ENCODE peak calls at places on chromosomes 7 and 10, in six cellular contexts. S is adrenal gland, F is endodermal cell, G is right cardiac atrium, B is prostate gland, K is Peyer's patch. D is an unnamed sample.
A peak's percentile ranks its signal among the peaks of the same experiment; 100 is the strongest.

GRCh38 chr10:13862541-13863233 is 275.9 kb downstream of the PRPF18 start:
- DNase-seq in S (no peak), F (no peak), G (no peak), B (no peak), K (no peak), D (no peak)

GRCh38 chr7:128773604-128774003 is 2.0 kb downstream of the OPN1SW start:
- DNase-seq in S (no peak), F (no peak), G (no peak), B (no peak), K (no peak), D (no peak)

GRCh38 chr7:129150199-129150996 is 5.9 kb downstream of the TSPAN33 start:
- DNase-seq in S (no peak), F (peak; percentile 87), G (no peak), B (no peak), K (no peak), D (no peak)

GRCh38 chr10:74585231-74586087 is 240.9 kb upstream of the KAT6B start:
- DNase-seq in S (peak; percentile 62), F (no peak), G (no peak), B (peak; percentile 6), K (no peak), D (peak; percentile 31)

GRCh38 chr7:103644319-103644718 is 198.3 kb upstream of the SLC26A5 start:
- DNase-seq in S (no peak), F (no peak), G (no peak), B (no peak), K (no peak), D (no peak)

GRCh38 chr7:78019457-78020130 is 221.0 kb downstream of the PHTF2 start:
- DNase-seq in S (peak; percentile 96), F (peak; percentile 91), G (peak; percentile 96), B (peak; percentile 91), K (peak; percentile 91), D (peak; percentile 36)

GRCh38 chr10:79149662-79150443 is 81.1 kb downstream of the ZMIZ1 start:
- DNase-seq in S (peak; percentile 90), F (peak; percentile 82), G (peak; percentile 94), B (no peak), K (peak; percentile 79), D (peak; percentile 19)

GRCh38 chr7:99525713-99526440 is 21.4 kb downstream of the ZKSCAN5 start:
- DNase-seq in S (no peak), F (peak; percentile 61), G (no peak), B (no peak), K (no peak), D (no peak)

GRCh38 chr7:149500910-149501309 is 3.3 kb upstream of the ZNF746 start:
- DNase-seq in S (no peak), F (no peak), G (no peak), B (no peak), K (no peak), D (no peak)

GRCh38 chr7:151793531-151793935 is 83.4 kb downstream of the PRKAG2 start:
- DNase-seq in S (peak; percentile 58), F (no peak), G (peak; percentile 80), B (no peak), K (no peak), D (no peak)

GRCh38 chr7:77425151-77426051 is 9.3 kb upstream of the GSAP start:
- DNase-seq in S (no peak), F (peak; percentile 79), G (no peak), B (no peak), K (no peak), D (no peak)

GRCh38 chr10:78805176-78805575 is 263.6 kb upstream of the ZMIZ1 start:
- DNase-seq in S (peak; percentile 64), F (no peak), G (peak; percentile 77), B (peak; percentile 84), K (no peak), D (no peak)

GRCh38 chr7:142420554-142421362 is 162.9 kb upstream of the PRSS58 start:
- DNase-seq in S (no peak), F (peak; percentile 74), G (no peak), B (no peak), K (no peak), D (no peak)

GRCh38 chr7:93160410-93160809 is 12.2 kb upstream of the SAMD9L start:
- DNase-seq in S (no peak), F (no peak), G (no peak), B (no peak), K (no peak), D (no peak)

GRCh38 chr10:80485410-80486135 is 31.5 kb downstream of the TSPAN14 start:
- DNase-seq in S (peak; percentile 52), F (no peak), G (no peak), B (no peak), K (no peak), D (no peak)

GRCh38 chr10:12097791-12098190 is 29.0 kb downstream of the DHTKD1 start:
- DNase-seq in S (no peak), F (no peak), G (no peak), B (no peak), K (no peak), D (no peak)

GRCh38 chr7:90689256-90689655 is 93.1 kb downstream of the CDK14 start:
- DNase-seq in S (no peak), F (no peak), G (no peak), B (no peak), K (no peak), D (no peak)

GRCh38 chr10:133299738-133300137 is 8.9 kb downstream of the TUBGCP2 start:
- DNase-seq in S (no peak), F (no peak), G (no peak), B (no peak), K (no peak), D (no peak)

GRCh38 chr7:20359397-20359963 is 28.8 kb downstream of the ITGB8 start:
- DNase-seq in S (no peak), F (no peak), G (no peak), B (no peak), K (no peak), D (no peak)

GRCh38 chr10:86868353-86868752 is 89.1 kb downstream of the MMRN2 start:
- DNase-seq in S (peak; percentile 61), F (peak; percentile 94), G (peak; percentile 61), B (no peak), K (no peak), D (no peak)

GRCh38 chr10:130686680-130687300 is 550.6 kb downstream of the GLRX3 start:
- DNase-seq in S (peak; percentile 66), F (peak; percentile 79), G (no peak), B (no peak), K (no peak), D (no peak)
- H3K9me3 ChIP-seq in S (no peaks in the 10 kb centered on the region), F (no peaks in the 10 kb centered on the region), G (no peaks in the 10 kb centered on the region), B (no peaks in the 10 kb centered on the region), K (no peaks in the 10 kb centered on the region), D (no peaks in the 10 kb centered on the region)

GRCh38 chr10:70491614-70492013 is 13.0 kb downstream of the PALD1 start:
- DNase-seq in S (no peak), F (no peak), G (no peak), B (no peak), K (no peak), D (no peak)

GRCh38 chr10:70490142-70490541 is 11.6 kb downstream of the PALD1 start:
- DNase-seq in S (no peak), F (no peak), G (no peak), B (no peak), K (no peak), D (no peak)

GRCh38 chr10:70482982-70483760 is 4.6 kb downstream of the PALD1 start:
- DNase-seq in S (no peak), F (no peak), G (no peak), B (no peak), K (no peak), D (no peak)

GRCh38 chr10:70492786-70493659 is 14.5 kb downstream of the PALD1 start:
- DNase-seq in S (peak; percentile 68), F (no peak), G (no peak), B (no peak), K (no peak), D (no peak)

GRCh38 chr10:70487824-70488223 is 9.3 kb downstream of the PALD1 start:
- DNase-seq in S (no peak), F (no peak), G (no peak), B (no peak), K (no peak), D (no peak)
- H3K9me3 ChIP-seq in S (no peaks in the 10 kb centered on the region), F (no peaks in the 10 kb centered on the region), G (no peaks in the 10 kb centered on the region), B (no peaks in the 10 kb centered on the region), K (no peaks in the 10 kb centered on the region), D (no peaks in the 10 kb centered on the region)

GRCh38 chr7:135159359-135160087 is 11.0 kb downstream of the CYREN start:
- DNase-seq in S (no peak), F (no peak), G (no peak), B (no peak), K (no peak), D (no peak)
- H3K9me3 ChIP-seq in S (no peaks in the 10 kb centered on the region), F (peaks cover 46% of the 10 kb centered on the region), G (no peaks in the 10 kb centered on the region), B (no peaks in the 10 kb centered on the region), K (no peaks in the 10 kb centered on the region), D (peaks cover 32% of the 10 kb centered on the region)

GRCh38 chr7:157558516-157558874 is 221.7 kb downstream of the DNAJB6 start:
- DNase-seq in S (no peak), F (no peak), G (no peak), B (no peak), K (no peak), D (no peak)

GRCh38 chr7:157560258-157560654 is 223.5 kb downstream of the DNAJB6 start:
- DNase-seq in S (no peak), F (no peak), G (no peak), B (no peak), K (no peak), D (no peak)

GRCh38 chr7:157558061-157558460 is 221.3 kb downstream of the DNAJB6 start:
- DNase-seq in S (no peak), F (no peak), G (no peak), B (no peak), K (no peak), D (no peak)

GRCh38 chr7:157559596-157560257 is 222.9 kb downstream of the DNAJB6 start:
- DNase-seq in S (no peak), F (no peak), G (no peak), B (no peak), K (peak; percentile 41), D (no peak)

GRCh38 chr7:157558875-157559595 is 222.2 kb downstream of the DNAJB6 start:
- DNase-seq in S (no peak), F (no peak), G (no peak), B (no peak), K (peak; percentile 40), D (no peak)
- H3K9me3 ChIP-seq in S (no peaks in the 10 kb centered on the region), F (peaks cover 59% of the 10 kb centered on the region), G (no peaks in the 10 kb centered on the region), B (no peaks in the 10 kb centered on the region), K (no peaks in the 10 kb centered on the region), D (no peaks in the 10 kb centered on the region)

GRCh38 chr10:24950439-24950838 is 2.0 kb downstream of the PRTFDC1 start:
- DNase-seq in S (no peak), F (no peak), G (no peak), B (no peak), K (no peak), D (no peak)
- H3K9me3 ChIP-seq in S (no peaks in the 10 kb centered on the region), F (no peaks in the 10 kb centered on the region), G (no peaks in the 10 kb centered on the region), B (no peaks in the 10 kb centered on the region), K (no peaks in the 10 kb centered on the region), D (no peaks in the 10 kb centered on the region)

DNA sequence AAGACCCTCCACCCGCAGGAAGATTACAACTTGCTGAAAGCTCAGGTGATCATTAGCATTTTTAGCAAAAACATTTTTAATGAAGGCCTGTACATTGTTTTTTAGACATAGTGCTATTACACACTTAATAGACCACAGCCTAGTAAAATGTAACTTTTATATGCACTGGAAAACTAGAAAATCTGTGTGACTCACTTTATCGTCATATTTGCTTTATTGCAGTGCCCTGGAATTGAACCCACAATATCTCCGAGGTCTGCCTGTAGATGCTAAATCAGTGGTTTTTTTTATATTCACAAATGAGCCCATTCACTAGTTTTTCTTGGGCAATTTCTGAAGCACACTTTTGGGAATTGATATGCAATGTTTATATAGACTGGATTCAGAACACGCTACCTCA is 105.2 kb downstream of the PTPRN2 start:
- DNase-seq in S (no peak), F (no peak), G (no peak), B (no peak), K (no peak), D (no peak)
- H3K9me3 ChIP-seq in S (no peaks in the 10 kb centered on the region), F (peaks cover 78% of the 10 kb centered on the region), G (no peaks in the 10 kb centered on the region), B (no peaks in the 10 kb centered on the region), K (no peaks in the 10 kb centered on the region), D (no peaks in the 10 kb centered on the region)